ENCODE peak calls at places on chromosomes 11 and 22, in five cellular contexts. One of them, this sample, is unnamed.

GRCh38 chr11:92329137-92329536 is 104.5 kb downstream of the FAT3 start:
- DNase-seq in HepG2: no peak
- DNase-seq in K562: no peak
- DNase-seq in GM12878: no peak
- DNase-seq in H1: no peak
- DNase-seq in this sample: no peak

GRCh38 chr11:15507592-15507991 is 392.9 kb downstream of the INSC start:
- DNase-seq in HepG2: no peak
- DNase-seq in K562: no peak
- DNase-seq in GM12878: no peak
- DNase-seq in H1: no peak
- DNase-seq in this sample: no peak

GRCh38 chr22:37601540-37602442 is 6.8 kb upstream of the GGA1 start:
- DNase-seq in HepG2: peak
- DNase-seq in K562: no peak
- DNase-seq in GM12878: peak
- DNase-seq in H1: peak
- DNase-seq in this sample: peak

GRCh38 chr22:26904483-26904882 is 247.1 kb downstream of the MIAT start:
- DNase-seq in HepG2: no peak
- DNase-seq in K562: no peak
- DNase-seq in GM12878: no peak
- DNase-seq in H1: no peak
- DNase-seq in this sample: no peak

GRCh38 chr11:33633251-33634003 is 67.2 kb downstream of the C11orf91 start:
- DNase-seq in HepG2: peak
- DNase-seq in K562: no peak
- DNase-seq in GM12878: no peak
- DNase-seq in H1: no peak
- DNase-seq in this sample: no peak

GRCh38 chr11:130089669-130090063 is 20.0 kb downstream of the APLP2 start:
- DNase-seq in HepG2: peak
- DNase-seq in K562: no peak
- DNase-seq in GM12878: no peak
- DNase-seq in H1: no peak
- DNase-seq in this sample: no peak

GRCh38 chr11:105975128-105975527 is 46.9 kb downstream of the MSANTD4 start:
- DNase-seq in HepG2: no peak
- DNase-seq in K562: no peak
- DNase-seq in GM12878: no peak
- DNase-seq in H1: no peak
- DNase-seq in this sample: no peak

GRCh38 chr11:23353611-23354010 is 493.3 kb upstream of the CCDC179 start:
- DNase-seq in HepG2: no peak
- DNase-seq in K562: no peak
- DNase-seq in GM12878: no peak
- DNase-seq in H1: no peak
- DNase-seq in this sample: no peak

GRCh38 chr22:31739795-31740201 is 10.1 kb downstream of the PRR14L start:
- DNase-seq in HepG2: no peak
- DNase-seq in K562: no peak
- DNase-seq in GM12878: no peak
- DNase-seq in H1: no peak
- DNase-seq in this sample: no peak

GRCh38 chr11:57772562-57772961 is 11.0 kb downstream of the CTNND1 start:
- DNase-seq in HepG2: no peak
- DNase-seq in K562: no peak
- DNase-seq in GM12878: no peak
- DNase-seq in H1: no peak
- DNase-seq in this sample: no peak

GRCh38 chr11:121365304-121365703 is 72.7 kb downstream of the SC5D start:
- DNase-seq in HepG2: no peak
- DNase-seq in K562: no peak
- DNase-seq in GM12878: no peak
- DNase-seq in H1: no peak
- DNase-seq in this sample: no peak

GRCh38 chr22:43262990-43263644 is 76.2 kb upstream of the TTLL12 start:
- DNase-seq in HepG2: peak
- DNase-seq in K562: peak
- DNase-seq in GM12878: peak
- DNase-seq in H1: no peak
- DNase-seq in this sample: no peak

GRCh38 chr22:25987948-25988347 is 181.3 kb upstream of the SEZ6L start:
- DNase-seq in HepG2: no peak
- DNase-seq in K562: no peak
- DNase-seq in GM12878: no peak
- DNase-seq in H1: no peak
- DNase-seq in this sample: no peak

GRCh38 chr22:17476838-17477237 is 86.5 kb upstream of the SLC25A18 start:
- DNase-seq in HepG2: no peak
- DNase-seq in K562: no peak
- DNase-seq in GM12878: no peak
- DNase-seq in H1: no peak
- DNase-seq in this sample: no peak

GRCh38 chr11:120931057-120931779 is 92.7 kb upstream of the TBCEL start:
- DNase-seq in HepG2: peak
- DNase-seq in K562: peak
- DNase-seq in GM12878: no peak
- DNase-seq in H1: no peak
- DNase-seq in this sample: no peak

GRCh38 chr11:7851391-7851790 is 54.6 kb upstream of the OR5P2 start:
- DNase-seq in HepG2: peak
- DNase-seq in K562: no peak
- DNase-seq in GM12878: no peak
- DNase-seq in H1: no peak
- DNase-seq in this sample: no peak

GRCh38 chr11:8387141-8387540 is 123.5 kb upstream of the LMO1 start:
- DNase-seq in HepG2: no peak
- DNase-seq in K562: no peak
- DNase-seq in GM12878: no peak
- DNase-seq in H1: no peak
- DNase-seq in this sample: no peak

GRCh38 chr11:113137735-113138529 is 176.5 kb upstream of the TTC12 start:
- DNase-seq in HepG2: no peak
- DNase-seq in K562: no peak
- DNase-seq in GM12878: no peak
- DNase-seq in H1: no peak
- DNase-seq in this sample: no peak

GRCh38 chr11:113142508-113142907 is 171.9 kb upstream of the TTC12 start:
- DNase-seq in HepG2: no peak
- DNase-seq in K562: no peak
- DNase-seq in GM12878: no peak
- DNase-seq in H1: no peak
- DNase-seq in this sample: no peak

GRCh38 chr11:113138731-113139130 is 175.7 kb upstream of the TTC12 start:
- DNase-seq in HepG2: no peak
- DNase-seq in K562: no peak
- DNase-seq in GM12878: no peak
- DNase-seq in H1: no peak
- DNase-seq in this sample: no peak

DNA sequence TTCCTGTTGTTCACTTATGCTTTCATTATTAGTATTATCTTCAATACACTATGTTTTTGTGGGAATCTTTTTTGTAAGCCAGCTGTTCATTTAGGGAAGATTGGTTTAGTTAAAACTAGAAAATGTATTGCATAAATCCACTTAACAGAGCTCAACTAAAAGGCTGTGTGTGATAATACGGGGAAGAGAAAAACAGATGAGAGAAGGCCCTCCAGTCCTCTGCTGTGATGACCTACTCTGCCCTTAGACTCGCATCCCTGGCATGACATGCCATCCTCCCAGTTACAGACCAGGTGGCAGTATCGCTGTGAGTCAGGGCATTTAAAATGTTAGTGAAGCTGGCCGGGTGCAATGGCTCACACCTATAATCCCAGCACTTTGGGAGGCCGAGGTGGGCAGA is 173.4 kb upstream of the TTC12 start:
- DNase-seq in HepG2: no peak
- DNase-seq in K562: no peak
- DNase-seq in GM12878: no peak
- DNase-seq in H1: no peak
- DNase-seq in this sample: no peak
- TF ChIP-seq ATF2 in HepG2: no peak
- TF ChIP-seq ATF2 in K562: no peak
- TF ChIP-seq ATF2 in GM12878: no peak
- TF ChIP-seq ATF2 in H1: no peak
- TF ChIP-seq ATF2 in this sample: no peak

DNA sequence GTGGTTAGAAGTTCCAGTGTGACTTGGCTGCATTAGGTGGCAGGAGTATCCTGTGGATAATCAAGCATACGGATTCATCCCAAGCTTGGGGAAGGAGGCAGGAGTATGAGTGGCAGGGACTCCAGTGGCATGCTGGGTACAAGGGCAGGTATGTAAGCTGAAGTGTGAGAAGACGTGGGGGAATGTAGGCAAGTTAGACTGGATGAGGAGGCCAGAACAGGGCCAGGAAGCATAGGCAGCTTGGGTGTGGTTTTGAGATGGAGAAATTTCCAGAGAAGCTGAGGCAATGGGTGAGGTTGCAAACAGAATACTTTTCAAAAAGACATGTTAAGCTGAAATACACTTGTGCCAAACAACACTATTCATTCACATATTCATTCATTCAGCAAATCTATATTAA is 43.1 kb upstream of the AMOTL1 start:
- DNase-seq in HepG2: no peak
- DNase-seq in K562: no peak
- DNase-seq in GM12878: no peak
- DNase-seq in H1: no peak
- DNase-seq in this sample: no peak
- TF ChIP-seq ATF2 in HepG2: no peak
- TF ChIP-seq ATF2 in K562: no peak
- TF ChIP-seq ATF2 in GM12878: no peak
- TF ChIP-seq ATF2 in H1: no peak
- TF ChIP-seq ATF2 in this sample: no peak

GRCh38 chr22:19765477-19766234 is 5.1 kb downstream of the TBX1 start:
- DNase-seq in HepG2: no peak
- DNase-seq in K562: peak
- DNase-seq in GM12878: no peak
- DNase-seq in H1: peak
- DNase-seq in this sample: peak

GRCh38 chr22:19763141-19764049 is 2.8 kb downstream of the TBX1 start:
- DNase-seq in HepG2: no peak
- DNase-seq in K562: no peak
- DNase-seq in GM12878: no peak
- DNase-seq in H1: peak
- DNase-seq in this sample: peak

GRCh38 chr22:19764636-19765476 is 4.3 kb downstream of the TBX1 start:
- DNase-seq in HepG2: no peak
- DNase-seq in K562: no peak
- DNase-seq in GM12878: no peak
- DNase-seq in H1: no peak
- DNase-seq in this sample: peak

GRCh38 chr22:19762315-19763140 is 1.9 kb downstream of the TBX1 start:
- DNase-seq in HepG2: no peak
- DNase-seq in K562: no peak
- DNase-seq in GM12878: no peak
- DNase-seq in H1: peak
- DNase-seq in this sample: peak

DNA sequence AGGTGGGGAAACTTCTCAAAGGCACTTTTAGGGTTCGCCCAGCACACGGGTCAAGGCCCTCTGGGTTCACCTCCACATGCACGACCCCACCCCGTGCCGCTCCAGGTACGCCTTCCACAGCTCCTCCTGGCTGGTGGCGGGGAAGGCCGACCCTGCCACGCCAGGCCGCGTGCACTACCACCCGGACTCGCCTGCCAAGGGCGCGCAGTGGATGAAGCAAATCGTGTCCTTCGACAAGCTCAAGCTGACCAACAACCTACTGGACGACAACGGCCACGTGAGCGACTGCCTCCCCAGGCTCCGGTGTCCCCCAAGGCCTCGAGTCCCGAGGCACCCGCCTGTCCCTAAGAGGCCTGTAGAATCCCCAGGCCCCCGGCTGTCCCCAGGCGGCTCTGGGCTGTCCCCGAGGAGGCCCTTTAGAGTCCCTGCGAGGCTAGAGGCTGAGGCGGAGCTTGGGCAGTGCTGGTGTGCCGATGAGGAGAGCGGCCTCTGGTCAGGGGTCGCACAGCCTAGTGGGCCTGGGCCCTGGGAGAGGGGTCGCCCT is 3.5 kb downstream of the TBX1 start:
- DNase-seq in HepG2: no peak
- DNase-seq in K562: no peak
- DNase-seq in GM12878: no peak
- DNase-seq in H1: peak
- DNase-seq in this sample: no peak
- TF ChIP-seq ATF2 in HepG2: no peak
- TF ChIP-seq ATF2 in K562: no peak
- TF ChIP-seq ATF2 in GM12878: no peak
- TF ChIP-seq ATF2 in H1: no peak
- TF ChIP-seq ATF2 in this sample: no peak

GRCh38 chr11:35192347-35192746 is 53.4 kb downstream of the CD44 start:
- DNase-seq in HepG2: peak
- DNase-seq in K562: no peak
- DNase-seq in GM12878: no peak
- DNase-seq in H1: no peak
- DNase-seq in this sample: no peak

GRCh38 chr11:35187996-35188395 is 49.0 kb downstream of the CD44 start:
- DNase-seq in HepG2: no peak
- DNase-seq in K562: no peak
- DNase-seq in GM12878: no peak
- DNase-seq in H1: no peak
- DNase-seq in this sample: no peak

GRCh38 chr11:35185696-35186095 is 46.7 kb downstream of the CD44 start:
- DNase-seq in HepG2: no peak
- DNase-seq in K562: no peak
- DNase-seq in GM12878: no peak
- DNase-seq in H1: no peak
- DNase-seq in this sample: no peak

GRCh38 chr11:35193767-35194166 is 54.8 kb downstream of the CD44 start:
- DNase-seq in HepG2: no peak
- DNase-seq in K562: no peak
- DNase-seq in GM12878: no peak
- DNase-seq in H1: no peak
- DNase-seq in this sample: no peak

GRCh38 chr11:35190804-35191348 is 51.9 kb downstream of the CD44 start:
- DNase-seq in HepG2: peak
- DNase-seq in K562: no peak
- DNase-seq in GM12878: no peak
- DNase-seq in H1: no peak
- DNase-seq in this sample: no peak
- TF ChIP-seq ATF2 in HepG2: no peak
- TF ChIP-seq ATF2 in K562: no peak
- TF ChIP-seq ATF2 in GM12878: no peak
- TF ChIP-seq ATF2 in H1: no peak
- TF ChIP-seq ATF2 in this sample: no peak

DNA sequence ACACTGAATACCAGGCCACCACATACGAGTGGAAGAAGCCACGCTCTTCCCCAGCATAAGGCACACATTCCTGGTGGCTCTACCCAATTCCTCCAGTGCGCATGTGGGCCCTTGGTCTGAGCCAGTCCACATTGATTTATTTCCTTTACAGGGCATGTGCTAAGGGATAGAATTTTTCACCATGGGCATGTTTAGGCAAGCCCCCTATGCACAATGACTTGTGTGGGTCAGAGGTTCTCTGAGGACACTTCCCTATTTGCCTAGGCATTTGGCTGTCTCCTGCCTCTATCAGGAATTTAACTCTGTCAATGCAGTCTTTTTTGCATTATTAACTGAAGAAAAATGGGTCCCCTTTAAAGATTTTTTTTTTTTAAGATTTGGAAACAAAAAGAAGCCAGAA is 718.1 kb downstream of the NTM start:
- DNase-seq in HepG2: no peak
- DNase-seq in K562: no peak
- DNase-seq in GM12878: no peak
- DNase-seq in H1: no peak
- DNase-seq in this sample: no peak
- TF ChIP-seq ATF2 in HepG2: no peak
- TF ChIP-seq ATF2 in K562: no peak
- TF ChIP-seq ATF2 in GM12878: no peak
- TF ChIP-seq ATF2 in H1: no peak
- TF ChIP-seq ATF2 in this sample: no peak